ENCODE peak calls at places on chromosomes 7 and 10, in ten cellular contexts. One of them, this sample, is unnamed.

GRCh38 chr10:86372119-86372784 is 5.7 kb upstream of the GRID1 start:
- DNase-seq in body of pancreas: peak; percentile 2
- DNase-seq in choroid plexus epithelial cell: no peak
- DNase-seq in endothelial cell of umbilical vein: no peak
- DNase-seq in stomach: peak; percentile 2
- DNase-seq in fibroblast of pulmonary artery: no peak
- DNase-seq in dorsolateral prefrontal cortex: no peak
- DNase-seq in BE2C: no peak
- DNase-seq in heart right ventricle: no peak
- DNase-seq in hepatocyte: no peak
- DNase-seq in this sample: no peak

GRCh38 chr10:11003739-11004515 is 13.7 kb upstream of the CELF2 start:
- DNase-seq in body of pancreas: no peak
- DNase-seq in choroid plexus epithelial cell: peak; percentile 41
- DNase-seq in endothelial cell of umbilical vein: no peak
- DNase-seq in stomach: no peak
- DNase-seq in fibroblast of pulmonary artery: no peak
- DNase-seq in dorsolateral prefrontal cortex: no peak
- DNase-seq in BE2C: no peak
- DNase-seq in heart right ventricle: no peak
- DNase-seq in hepatocyte: no peak
- DNase-seq in this sample: no peak

GRCh38 chr7:855686-856369 is 20.5 kb upstream of the GET4 start:
- DNase-seq in body of pancreas: no peak
- DNase-seq in choroid plexus epithelial cell: no peak
- DNase-seq in endothelial cell of umbilical vein: no peak
- DNase-seq in stomach: no peak
- DNase-seq in fibroblast of pulmonary artery: no peak
- DNase-seq in dorsolateral prefrontal cortex: no peak
- DNase-seq in BE2C: no peak
- DNase-seq in heart right ventricle: no peak
- DNase-seq in hepatocyte: no peak
- DNase-seq in this sample: no peak

GRCh38 chr7:113289140-113289740 is 170.9 kb upstream of the SMIM30 start:
- DNase-seq in body of pancreas: no peak
- DNase-seq in choroid plexus epithelial cell: peak; percentile 81
- DNase-seq in endothelial cell of umbilical vein: no peak
- DNase-seq in stomach: no peak
- DNase-seq in fibroblast of pulmonary artery: peak; percentile 68
- DNase-seq in dorsolateral prefrontal cortex: no peak
- DNase-seq in BE2C: no peak
- DNase-seq in heart right ventricle: no peak
- DNase-seq in hepatocyte: peak; percentile 39
- DNase-seq in this sample: peak; percentile 30

GRCh38 chr7:36900988-36901710 is 176.9 kb upstream of the AOAH start:
- DNase-seq in body of pancreas: no peak
- DNase-seq in choroid plexus epithelial cell: no peak
- DNase-seq in endothelial cell of umbilical vein: no peak
- DNase-seq in stomach: no peak
- DNase-seq in fibroblast of pulmonary artery: no peak
- DNase-seq in dorsolateral prefrontal cortex: no peak
- DNase-seq in BE2C: no peak
- DNase-seq in heart right ventricle: no peak
- DNase-seq in hepatocyte: no peak
- DNase-seq in this sample: no peak

GRCh38 chr10:5544216-5544805 is 19.6 kb downstream of the CALML3 start:
- DNase-seq in body of pancreas: peak; percentile 22
- DNase-seq in choroid plexus epithelial cell: no peak
- DNase-seq in endothelial cell of umbilical vein: no peak
- DNase-seq in stomach: peak; percentile 25
- DNase-seq in fibroblast of pulmonary artery: no peak
- DNase-seq in dorsolateral prefrontal cortex: no peak
- DNase-seq in BE2C: no peak
- DNase-seq in heart right ventricle: no peak
- DNase-seq in hepatocyte: no peak
- DNase-seq in this sample: no peak

GRCh38 chr7:91912500-91912899 is 28.2 kb upstream of the AKAP9 start:
- DNase-seq in body of pancreas: no peak
- DNase-seq in choroid plexus epithelial cell: peak; percentile 46
- DNase-seq in endothelial cell of umbilical vein: peak; percentile 3
- DNase-seq in stomach: no peak
- DNase-seq in fibroblast of pulmonary artery: peak; percentile 43
- DNase-seq in dorsolateral prefrontal cortex: no peak
- DNase-seq in BE2C: no peak
- DNase-seq in heart right ventricle: no peak
- DNase-seq in hepatocyte: no peak
- DNase-seq in this sample: no peak

GRCh38 chr10:77409697-77410471 is 227.7 kb downstream of the KCNMA1 start:
- DNase-seq in body of pancreas: peak; percentile 97
- DNase-seq in choroid plexus epithelial cell: no peak
- DNase-seq in endothelial cell of umbilical vein: no peak
- DNase-seq in stomach: peak; percentile 57
- DNase-seq in fibroblast of pulmonary artery: no peak
- DNase-seq in dorsolateral prefrontal cortex: no peak
- DNase-seq in BE2C: no peak
- DNase-seq in heart right ventricle: no peak
- DNase-seq in hepatocyte: peak; percentile 65
- DNase-seq in this sample: no peak

GRCh38 chr7:111741811-111742240 is 179.5 kb upstream of the IMMP2L start:
- DNase-seq in body of pancreas: peak; percentile 71
- DNase-seq in choroid plexus epithelial cell: peak; percentile 90
- DNase-seq in endothelial cell of umbilical vein: peak; percentile 69
- DNase-seq in stomach: peak; percentile 69
- DNase-seq in fibroblast of pulmonary artery: peak; percentile 87
- DNase-seq in dorsolateral prefrontal cortex: no peak
- DNase-seq in BE2C: peak; percentile 63
- DNase-seq in heart right ventricle: no peak
- DNase-seq in hepatocyte: peak; percentile 82
- DNase-seq in this sample: peak; percentile 83

GRCh38 chr7:139618482-139619366 is 95.2 kb downstream of the CLEC2L start:
- DNase-seq in body of pancreas: peak; percentile 38
- DNase-seq in choroid plexus epithelial cell: peak; percentile 56
- DNase-seq in endothelial cell of umbilical vein: peak; percentile 36
- DNase-seq in stomach: peak; percentile 57
- DNase-seq in fibroblast of pulmonary artery: peak; percentile 60
- DNase-seq in dorsolateral prefrontal cortex: peak; percentile 69
- DNase-seq in BE2C: peak; percentile 60
- DNase-seq in heart right ventricle: peak; percentile 40
- DNase-seq in hepatocyte: peak; percentile 24
- DNase-seq in this sample: peak; percentile 31

GRCh38 chr10:28897617-28898464 is 220.5 kb downstream of the BAMBI start:
- DNase-seq in body of pancreas: no peak
- DNase-seq in choroid plexus epithelial cell: no peak
- DNase-seq in endothelial cell of umbilical vein: no peak
- DNase-seq in stomach: no peak
- DNase-seq in fibroblast of pulmonary artery: peak; percentile 51
- DNase-seq in dorsolateral prefrontal cortex: peak; percentile 50
- DNase-seq in BE2C: no peak
- DNase-seq in heart right ventricle: peak; percentile 34
- DNase-seq in hepatocyte: no peak
- DNase-seq in this sample: no peak

GRCh38 chr10:33365871-33366411 is 31.5 kb upstream of the NRP1 start:
- DNase-seq in body of pancreas: no peak
- DNase-seq in choroid plexus epithelial cell: peak; percentile 91
- DNase-seq in endothelial cell of umbilical vein: peak; percentile 90
- DNase-seq in stomach: no peak
- DNase-seq in fibroblast of pulmonary artery: peak; percentile 89
- DNase-seq in dorsolateral prefrontal cortex: no peak
- DNase-seq in BE2C: no peak
- DNase-seq in heart right ventricle: no peak
- DNase-seq in hepatocyte: no peak
- DNase-seq in this sample: no peak

GRCh38 chr7:1064581-1064980 is 20.2 kb downstream of the GPR146 start:
- DNase-seq in body of pancreas: no peak
- DNase-seq in choroid plexus epithelial cell: no peak
- DNase-seq in endothelial cell of umbilical vein: no peak
- DNase-seq in stomach: no peak
- DNase-seq in fibroblast of pulmonary artery: no peak
- DNase-seq in dorsolateral prefrontal cortex: no peak
- DNase-seq in BE2C: no peak
- DNase-seq in heart right ventricle: no peak
- DNase-seq in hepatocyte: no peak
- DNase-seq in this sample: no peak

GRCh38 chr10:84375011-84375410 is 46.6 kb downstream of the CCSER2 start:
- DNase-seq in body of pancreas: peak; percentile 44
- DNase-seq in choroid plexus epithelial cell: peak; percentile 82
- DNase-seq in endothelial cell of umbilical vein: peak; percentile 81
- DNase-seq in stomach: peak; percentile 41
- DNase-seq in fibroblast of pulmonary artery: peak; percentile 81
- DNase-seq in dorsolateral prefrontal cortex: no peak
- DNase-seq in BE2C: peak; percentile 23
- DNase-seq in heart right ventricle: no peak
- DNase-seq in hepatocyte: peak; percentile 73
- DNase-seq in this sample: peak; percentile 69

GRCh38 chr10:92880233-92880861 is 32.0 kb downstream of the EXOC6 start:
- DNase-seq in body of pancreas: no peak
- DNase-seq in choroid plexus epithelial cell: peak; percentile 78
- DNase-seq in endothelial cell of umbilical vein: peak; percentile 74
- DNase-seq in stomach: no peak
- DNase-seq in fibroblast of pulmonary artery: peak; percentile 84
- DNase-seq in dorsolateral prefrontal cortex: no peak
- DNase-seq in BE2C: peak; percentile 19
- DNase-seq in heart right ventricle: no peak
- DNase-seq in hepatocyte: peak; percentile 60
- DNase-seq in this sample: peak; percentile 50

DNA sequence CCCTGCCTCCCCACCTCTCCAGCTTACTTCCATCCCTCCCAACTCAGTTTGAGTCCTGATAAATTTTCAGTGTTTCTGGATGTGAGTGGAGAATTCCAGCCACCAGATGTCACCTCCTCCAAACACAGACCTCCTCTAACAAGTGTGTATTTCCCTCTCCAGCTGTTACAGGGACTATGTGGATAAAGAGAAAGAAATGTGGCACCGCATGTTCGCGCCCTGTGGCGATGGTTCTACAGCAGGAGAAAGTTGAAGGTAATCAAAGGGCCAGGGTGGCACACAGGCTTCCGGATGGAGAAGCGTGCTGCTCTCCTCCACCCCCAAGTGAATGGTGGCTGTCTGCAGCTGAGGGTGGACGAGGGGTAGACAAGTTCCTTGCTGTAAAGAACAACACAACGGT is 14.7 kb downstream of the FKBP6 start:
- DNase-seq in body of pancreas: peak; percentile 44
- DNase-seq in choroid plexus epithelial cell: peak; percentile 84
- DNase-seq in endothelial cell of umbilical vein: peak; percentile 53
- DNase-seq in stomach: peak; percentile 29
- DNase-seq in fibroblast of pulmonary artery: peak; percentile 78
- DNase-seq in dorsolateral prefrontal cortex: no peak
- DNase-seq in BE2C: peak; percentile 35
- DNase-seq in heart right ventricle: no peak
- DNase-seq in hepatocyte: peak; percentile 73
- DNase-seq in this sample: no peak
- TF ChIP-seq CTCF in body of pancreas: peak; percentile 74
- TF ChIP-seq CTCF in choroid plexus epithelial cell: peak; percentile 78
- TF ChIP-seq CTCF in endothelial cell of umbilical vein: peak; percentile 52
- TF ChIP-seq CTCF in stomach: peak; percentile 55
- TF ChIP-seq CTCF in fibroblast of pulmonary artery: peak; percentile 74
- TF ChIP-seq CTCF in dorsolateral prefrontal cortex: peak; percentile 54
- TF ChIP-seq CTCF in BE2C: peak; percentile 67
- TF ChIP-seq CTCF in heart right ventricle: peak; percentile 50
- TF ChIP-seq CTCF in hepatocyte: peak; percentile 83
- TF ChIP-seq CTCF in this sample: no peak

GRCh38 chr10:74282151-74282852 is 131.3 kb downstream of the ADK start:
- DNase-seq in body of pancreas: no peak
- DNase-seq in choroid plexus epithelial cell: peak; percentile 42
- DNase-seq in endothelial cell of umbilical vein: no peak
- DNase-seq in stomach: no peak
- DNase-seq in fibroblast of pulmonary artery: peak; percentile 60
- DNase-seq in dorsolateral prefrontal cortex: no peak
- DNase-seq in BE2C: no peak
- DNase-seq in heart right ventricle: no peak
- DNase-seq in hepatocyte: no peak
- DNase-seq in this sample: no peak
- H3K4me3 ChIP-seq in body of pancreas: no peak overlapping the region
- H3K4me3 ChIP-seq in choroid plexus epithelial cell: no peak overlapping the region
- H3K4me3 ChIP-seq in endothelial cell of umbilical vein: no peak overlapping the region
- H3K4me3 ChIP-seq in stomach: no peak overlapping the region
- H3K4me3 ChIP-seq in fibroblast of pulmonary artery: no peak overlapping the region
- H3K4me3 ChIP-seq in dorsolateral prefrontal cortex: no peak overlapping the region
- H3K4me3 ChIP-seq in BE2C: no peak overlapping the region
- H3K4me3 ChIP-seq in heart right ventricle: no peak overlapping the region
- H3K4me3 ChIP-seq in hepatocyte: no peak overlapping the region
- H3K4me3 ChIP-seq in this sample: no peak overlapping the region

GRCh38 chr7:152619027-152619739 is 56.8 kb downstream of the XRCC2 start:
- DNase-seq in body of pancreas: no peak
- DNase-seq in choroid plexus epithelial cell: no peak
- DNase-seq in endothelial cell of umbilical vein: no peak
- DNase-seq in stomach: no peak
- DNase-seq in fibroblast of pulmonary artery: no peak
- DNase-seq in dorsolateral prefrontal cortex: no peak
- DNase-seq in BE2C: no peak
- DNase-seq in heart right ventricle: no peak
- DNase-seq in hepatocyte: no peak
- DNase-seq in this sample: no peak
- TF ChIP-seq CTCF in body of pancreas: no peak
- TF ChIP-seq CTCF in choroid plexus epithelial cell: peak; percentile 19
- TF ChIP-seq CTCF in endothelial cell of umbilical vein: no peak
- TF ChIP-seq CTCF in stomach: no peak
- TF ChIP-seq CTCF in fibroblast of pulmonary artery: peak; percentile 6
- TF ChIP-seq CTCF in dorsolateral prefrontal cortex: no peak
- TF ChIP-seq CTCF in BE2C: no peak
- TF ChIP-seq CTCF in heart right ventricle: no peak
- TF ChIP-seq CTCF in hepatocyte: no peak
- TF ChIP-seq CTCF in this sample: no peak

GRCh38 chr7:5494683-5495561 is 71.3 kb upstream of the TNRC18 start:
- DNase-seq in body of pancreas: peak; percentile 78
- DNase-seq in choroid plexus epithelial cell: peak; percentile 84
- DNase-seq in endothelial cell of umbilical vein: peak; percentile 72
- DNase-seq in stomach: peak; percentile 77
- DNase-seq in fibroblast of pulmonary artery: peak; percentile 82
- DNase-seq in dorsolateral prefrontal cortex: peak; percentile 88
- DNase-seq in BE2C: peak; percentile 85
- DNase-seq in heart right ventricle: peak; percentile 81
- DNase-seq in hepatocyte: peak; percentile 92
- DNase-seq in this sample: peak; percentile 87
- H3K4me3 ChIP-seq in body of pancreas: no peak overlapping the region
- H3K4me3 ChIP-seq in choroid plexus epithelial cell: no peak overlapping the region
- H3K4me3 ChIP-seq in endothelial cell of umbilical vein: no peak overlapping the region
- H3K4me3 ChIP-seq in stomach: peak overlapping the region; percentile 35
- H3K4me3 ChIP-seq in fibroblast of pulmonary artery: no peak overlapping the region
- H3K4me3 ChIP-seq in dorsolateral prefrontal cortex: peak overlapping the region; percentile 58
- H3K4me3 ChIP-seq in BE2C: no peak overlapping the region
- H3K4me3 ChIP-seq in heart right ventricle: peak overlapping the region; percentile 24
- H3K4me3 ChIP-seq in hepatocyte: no peak overlapping the region
- H3K4me3 ChIP-seq in this sample: peak overlapping the region; percentile 22

GRCh38 chr7:4042402-4042801 is 639.7 kb upstream of the FOXK1 start:
- DNase-seq in body of pancreas: no peak
- DNase-seq in choroid plexus epithelial cell: no peak
- DNase-seq in endothelial cell of umbilical vein: no peak
- DNase-seq in stomach: no peak
- DNase-seq in fibroblast of pulmonary artery: no peak
- DNase-seq in dorsolateral prefrontal cortex: no peak
- DNase-seq in BE2C: no peak
- DNase-seq in heart right ventricle: no peak
- DNase-seq in hepatocyte: no peak
- DNase-seq in this sample: no peak
- TF ChIP-seq CTCF in body of pancreas: no peak
- TF ChIP-seq CTCF in choroid plexus epithelial cell: no peak
- TF ChIP-seq CTCF in endothelial cell of umbilical vein: no peak
- TF ChIP-seq CTCF in stomach: no peak
- TF ChIP-seq CTCF in fibroblast of pulmonary artery: no peak
- TF ChIP-seq CTCF in dorsolateral prefrontal cortex: no peak
- TF ChIP-seq CTCF in BE2C: no peak
- TF ChIP-seq CTCF in heart right ventricle: no peak
- TF ChIP-seq CTCF in hepatocyte: no peak
- TF ChIP-seq CTCF in this sample: no peak

This sample was measured in GM12865.